ENCODE peak calls at places on chromosomes 11 and 22, in four cellular contexts. Y, S, V and O are unnamed samples.

GRCh38 chr11:121241300-121242176 is 51.0 kb upstream of the SC5D start:
- DNase-seq in Y (no peak), S (no peak), V (no peak), O (no peak)

GRCh38 chr22:49576241-49577141 is 251.2 kb downstream of the BRD1 start:
- DNase-seq in Y (no peak), S (no peak), V (no peak), O (no peak)

GRCh38 chr11:118841469-118842222 is 42.0 kb upstream of the CXCR5 start:
- DNase-seq in Y (no peak), S (peak), V (peak), O (no peak)

GRCh38 chr22:36384766-36385400 is 2.9 kb downstream of the MYH9 start:
- DNase-seq in Y (no peak), S (no peak), V (no peak), O (no peak)

GRCh38 chr11:68433541-68433940 is 27.0 kb upstream of the PPP6R3 start:
- DNase-seq in Y (no peak), S (no peak), V (no peak), O (no peak)

GRCh38 chr11:47572715-47573255 is 6.0 kb downstream of the KBTBD4 start:
- DNase-seq in Y (no peak), S (no peak), V (no peak), O (no peak)

GRCh38 chr11:95680169-95680929 is 109.2 kb downstream of the FAM76B start:
- DNase-seq in Y (no peak), S (no peak), V (no peak), O (no peak)

GRCh38 chr11:123469586-123469985 is 39.5 kb downstream of the GRAMD1B start:
- DNase-seq in Y (no peak), S (no peak), V (no peak), O (no peak)